ENCODE peak calls at places on chromosome 13, in seven cellular contexts. T is iris pigment epithelial cell; X is RPMI8226; Z is tibial nerve; O is cardiac fibroblast; B is stimulated activated CD8-positive, alpha-beta memory T cell treated with anti-CD3 and anti-CD28 coated beads, Interleukin-12 subunit alpha, Interleukin-12 subunit beta, amount 100 ng/mL, for 1 hour; E is AG09319. F is an unnamed sample.

GRCh38 chr13:85142351-85142750 is 656.9 kb downstream of the SLITRK6 start:
- DNase-seq in B (no peak), Z (no peak), T (no peak), X (no peak), E (no peak), O (no peak), F (no peak)

GRCh38 chr13:36981156-36981743 is 17.9 kb downstream of the ALG5 start:
- DNase-seq in X (no peak), T (peak), Z (no peak), E (peak), B (no peak), O (peak), F (no peak)

GRCh38 chr13:74280795-74281490 is 146.7 kb upstream of the KLF12 start:
- DNase-seq in Z (no peak), B (no peak), T (no peak), E (no peak), X (no peak), O (no peak), F (peak)

GRCh38 chr13:35475960-35476943 is at the start of gene MAB21L1:
- DNase-seq in E (peak), B (no peak), O (peak), T (peak), X (no peak), Z (peak), F (no peak)

GRCh38 chr13:90696254-90696653 is 651.2 kb upstream of the MIR17HG start:
- DNase-seq in O (peak), T (peak), E (no peak), X (no peak), Z (no peak), B (no peak), F (peak)

GRCh38 chr13:79915386-79915785 is 425.5 kb downstream of the SPRY2 start:
- DNase-seq in T (no peak), B (no peak), Z (no peak), O (no peak), E (no peak), X (no peak), F (no peak)

GRCh38 chr13:107348931-107349330 is 781.0 kb upstream of the ARGLU1 start:
- DNase-seq in X (no peak), O (peak), T (peak), Z (no peak), E (no peak), B (no peak), F (no peak)

GRCh38 chr13:75372517-75372916 is 109.5 kb downstream of the TBC1D4 start:
- DNase-seq in O (peak), T (peak), E (no peak), Z (peak), B (no peak), X (peak), F (no peak)

GRCh38 chr13:99380402-99380801 is 73.2 kb upstream of the GPR183 start:
- DNase-seq in O (no peak), E (no peak), Z (no peak), T (no peak), X (no peak), B (no peak), F (no peak)

GRCh38 chr13:41458939-41459753 is 1.8 kb downstream of the RGCC start:
- DNase-seq in T (peak), E (peak), O (peak), X (peak), Z (no peak), B (peak), F (no peak)

GRCh38 chr13:63167699-63168337 is 1752.2 kb upstream of the PCDH20 start:
- DNase-seq in X (no peak), E (no peak), Z (no peak), T (no peak), O (no peak), B (no peak), F (no peak)

GRCh38 chr13:113630296-113630695 is 27.7 kb downstream of the ATP4B start:
- DNase-seq in T (no peak), E (no peak), O (no peak), Z (no peak), B (no peak), X (no peak), F (no peak)

GRCh38 chr13:83798731-83799130 is 83.5 kb downstream of the SLITRK1 start:
- DNase-seq in T (peak), B (no peak), Z (no peak), E (peak), O (no peak), X (no peak), F (no peak)

GRCh38 chr13:62687727-62688126 is 1272.1 kb upstream of the PCDH20 start:
- DNase-seq in B (no peak), X (no peak), Z (no peak), E (no peak), T (no peak), O (no peak), F (no peak)

GRCh38 chr13:87166348-87166747 is 504.8 kb upstream of the SLITRK5 start:
- DNase-seq in X (no peak), O (no peak), Z (no peak), T (no peak), B (no peak), E (no peak), F (no peak)

GRCh38 chr13:93225610-93226009 is 997 bp upstream of the GPC6 start:
- DNase-seq in X (no peak), Z (no peak), B (no peak), O (no peak), E (no peak), T (no peak), F (no peak)

GRCh38 chr13:111875922-111876321 is 191.0 kb upstream of the SOX1 start:
- DNase-seq in O (no peak), T (no peak), E (no peak), X (no peak), B (no peak), Z (no peak), F (no peak)

GRCh38 chr13:99357149-99357596 is 50.0 kb upstream of the GPR183 start:
- DNase-seq in Z (no peak), E (peak), O (peak), B (no peak), T (peak), X (no peak), F (no peak)